ENCODE peak calls at places on chromosomes 2 and 18, in six cellular contexts. One of them, this sample, is unnamed.

GRCh38 chr2:164960159-164960558 is 4.8 kb upstream of the SLC38A11 start:
- DNase-seq in GM12891: no peak
- DNase-seq in HepG2: no peak
- DNase-seq in H1: no peak
- DNase-seq in K562: no peak
- DNase-seq in GM12878: no peak
- DNase-seq in this sample: no peak

GRCh38 chr2:163401481-163401880 is 334.3 kb downstream of the FIGN start:
- DNase-seq in GM12891: no peak
- DNase-seq in HepG2: no peak
- DNase-seq in H1: no peak
- DNase-seq in K562: no peak
- DNase-seq in GM12878: no peak
- DNase-seq in this sample: no peak

GRCh38 chr2:80454628-80455027 is 150.1 kb upstream of the LRRTM1 start:
- DNase-seq in GM12891: no peak
- DNase-seq in HepG2: no peak
- DNase-seq in H1: no peak
- DNase-seq in K562: no peak
- DNase-seq in GM12878: no peak
- DNase-seq in this sample: no peak

GRCh38 chr2:149566652-149567051 is 20.9 kb downstream of the MMADHC start:
- DNase-seq in GM12891: no peak
- DNase-seq in HepG2: no peak
- DNase-seq in H1: no peak
- DNase-seq in K562: no peak
- DNase-seq in GM12878: no peak
- DNase-seq in this sample: no peak

GRCh38 chr2:241217320-241218031 is 29.0 kb downstream of the ANO7 start:
- DNase-seq in GM12891: peak
- DNase-seq in HepG2: peak
- DNase-seq in H1: peak
- DNase-seq in K562: peak
- DNase-seq in GM12878: no peak
- DNase-seq in this sample: peak

GRCh38 chr2:112630268-112630667 is 15.5 kb upstream of the SLC20A1 start:
- DNase-seq in GM12891: no peak
- DNase-seq in HepG2: no peak
- DNase-seq in H1: no peak
- DNase-seq in K562: no peak
- DNase-seq in GM12878: no peak
- DNase-seq in this sample: no peak

GRCh38 chr2:25232248-25232825 is 64.0 kb upstream of the POMC start:
- DNase-seq in GM12891: no peak
- DNase-seq in HepG2: no peak
- DNase-seq in H1: no peak
- DNase-seq in K562: no peak
- DNase-seq in GM12878: no peak
- DNase-seq in this sample: no peak

GRCh38 chr2:20148841-20149702 is 75.9 kb downstream of the SDC1 start:
- DNase-seq in GM12891: no peak
- DNase-seq in HepG2: no peak
- DNase-seq in H1: no peak
- DNase-seq in K562: no peak
- DNase-seq in GM12878: no peak
- DNase-seq in this sample: no peak

GRCh38 chr2:189234991-189235390 is 55.4 kb upstream of the COL5A2 start:
- DNase-seq in GM12891: no peak
- DNase-seq in HepG2: no peak
- DNase-seq in H1: no peak
- DNase-seq in K562: no peak
- DNase-seq in GM12878: no peak
- DNase-seq in this sample: no peak

GRCh38 chr18:9466911-9467310 is 8.4 kb upstream of the RALBP1 start:
- DNase-seq in GM12891: no peak
- DNase-seq in HepG2: no peak
- DNase-seq in H1: no peak
- DNase-seq in K562: no peak
- DNase-seq in GM12878: no peak
- DNase-seq in this sample: no peak

GRCh38 chr2:147025611-147026010 is 819.2 kb upstream of the ACVR2A start:
- DNase-seq in GM12891: no peak
- DNase-seq in HepG2: no peak
- DNase-seq in H1: no peak
- DNase-seq in K562: no peak
- DNase-seq in GM12878: no peak
- DNase-seq in this sample: no peak

GRCh38 chr2:170554278-170554955 is 160.7 kb upstream of the SP5 start:
- DNase-seq in GM12891: no peak
- DNase-seq in HepG2: no peak
- DNase-seq in H1: no peak
- DNase-seq in K562: no peak
- DNase-seq in GM12878: no peak
- DNase-seq in this sample: no peak

GRCh38 chr2:119490106-119490505 is 34.2 kb downstream of the SCTR start:
- DNase-seq in GM12891: no peak
- DNase-seq in HepG2: no peak
- DNase-seq in H1: no peak
- DNase-seq in K562: no peak
- DNase-seq in GM12878: no peak
- DNase-seq in this sample: no peak

GRCh38 chr2:214808481-214808931 is 977 bp downstream of the BARD1 start:
- DNase-seq in GM12891: no peak
- DNase-seq in HepG2: no peak
- DNase-seq in H1: no peak
- DNase-seq in K562: no peak
- DNase-seq in GM12878: no peak
- DNase-seq in this sample: no peak

GRCh38 chr2:214808961-214809750 is at the start of gene BARD1:
- DNase-seq in GM12891: peak
- DNase-seq in HepG2: peak
- DNase-seq in H1: peak
- DNase-seq in K562: peak
- DNase-seq in GM12878: no peak
- DNase-seq in this sample: peak

GRCh38 chr2:214810670-214811069 is 1.2 kb upstream of the BARD1 start:
- DNase-seq in GM12891: no peak
- DNase-seq in HepG2: no peak
- DNase-seq in H1: no peak
- DNase-seq in K562: peak
- DNase-seq in GM12878: no peak
- DNase-seq in this sample: no peak

GRCh38 chr2:214809751-214810564 is 475 bp upstream of the BARD1 start:
- DNase-seq in GM12891: peak
- DNase-seq in HepG2: peak
- DNase-seq in H1: peak
- DNase-seq in K562: peak
- DNase-seq in GM12878: peak
- DNase-seq in this sample: peak
- TF ChIP-seq POLR2A in GM12891: peak
- TF ChIP-seq POLR2A in HepG2: peak
- TF ChIP-seq POLR2A in H1: peak
- TF ChIP-seq POLR2A in K562: peak
- TF ChIP-seq POLR2A in GM12878: peak
- TF ChIP-seq POLR2A in this sample: peak

DNA sequence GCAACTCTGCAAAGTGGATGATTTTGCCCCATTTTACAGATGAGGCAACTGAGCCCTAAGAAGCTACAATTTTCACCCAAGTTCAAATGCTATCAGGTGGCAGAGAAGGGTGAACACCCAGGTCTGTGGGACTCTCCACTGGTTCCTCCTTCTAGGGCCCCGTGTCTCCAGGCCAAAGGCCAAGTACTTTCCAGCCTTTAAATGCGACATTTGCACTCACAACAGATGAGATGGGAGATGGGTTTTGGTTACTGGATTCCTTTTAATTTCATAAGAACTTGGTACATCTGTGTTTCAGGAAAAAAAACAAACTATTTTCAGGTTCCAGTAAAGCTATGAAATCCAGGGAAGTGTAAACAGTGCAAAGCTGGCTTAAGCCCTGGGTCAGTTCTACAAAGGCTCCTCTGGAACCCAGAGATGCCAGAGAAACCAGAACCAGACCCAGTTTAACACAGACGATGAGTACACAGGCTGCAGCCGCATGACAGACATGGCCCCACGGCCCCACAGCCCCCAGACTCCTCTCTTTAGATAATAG is 361.7 kb downstream of the ANAPC1 start:
- DNase-seq in GM12891: no peak
- DNase-seq in HepG2: peak
- DNase-seq in H1: no peak
- DNase-seq in K562: no peak
- DNase-seq in GM12878: no peak
- DNase-seq in this sample: no peak
- TF ChIP-seq TAF1 in GM12891: no peak
- TF ChIP-seq TAF1 in HepG2: no peak
- TF ChIP-seq TAF1 in H1: no peak
- TF ChIP-seq TAF1 in K562: no peak
- TF ChIP-seq TAF1 in GM12878: no peak
- TF ChIP-seq TAF1 in this sample: no peak

GRCh38 chr2:172465417-172466334 is 38.3 kb downstream of the ITGA6 start:
- DNase-seq in GM12891: peak
- DNase-seq in HepG2: peak
- DNase-seq in H1: peak
- DNase-seq in K562: peak
- DNase-seq in GM12878: no peak
- DNase-seq in this sample: no peak
- TF ChIP-seq POLR2AphosphoS5 in GM12891: no peak
- TF ChIP-seq POLR2AphosphoS5 in HepG2: no peak
- TF ChIP-seq POLR2AphosphoS5 in H1: no peak
- TF ChIP-seq POLR2AphosphoS5 in K562: no peak
- TF ChIP-seq POLR2AphosphoS5 in GM12878: no peak
- TF ChIP-seq POLR2AphosphoS5 in this sample: no peak

DNA sequence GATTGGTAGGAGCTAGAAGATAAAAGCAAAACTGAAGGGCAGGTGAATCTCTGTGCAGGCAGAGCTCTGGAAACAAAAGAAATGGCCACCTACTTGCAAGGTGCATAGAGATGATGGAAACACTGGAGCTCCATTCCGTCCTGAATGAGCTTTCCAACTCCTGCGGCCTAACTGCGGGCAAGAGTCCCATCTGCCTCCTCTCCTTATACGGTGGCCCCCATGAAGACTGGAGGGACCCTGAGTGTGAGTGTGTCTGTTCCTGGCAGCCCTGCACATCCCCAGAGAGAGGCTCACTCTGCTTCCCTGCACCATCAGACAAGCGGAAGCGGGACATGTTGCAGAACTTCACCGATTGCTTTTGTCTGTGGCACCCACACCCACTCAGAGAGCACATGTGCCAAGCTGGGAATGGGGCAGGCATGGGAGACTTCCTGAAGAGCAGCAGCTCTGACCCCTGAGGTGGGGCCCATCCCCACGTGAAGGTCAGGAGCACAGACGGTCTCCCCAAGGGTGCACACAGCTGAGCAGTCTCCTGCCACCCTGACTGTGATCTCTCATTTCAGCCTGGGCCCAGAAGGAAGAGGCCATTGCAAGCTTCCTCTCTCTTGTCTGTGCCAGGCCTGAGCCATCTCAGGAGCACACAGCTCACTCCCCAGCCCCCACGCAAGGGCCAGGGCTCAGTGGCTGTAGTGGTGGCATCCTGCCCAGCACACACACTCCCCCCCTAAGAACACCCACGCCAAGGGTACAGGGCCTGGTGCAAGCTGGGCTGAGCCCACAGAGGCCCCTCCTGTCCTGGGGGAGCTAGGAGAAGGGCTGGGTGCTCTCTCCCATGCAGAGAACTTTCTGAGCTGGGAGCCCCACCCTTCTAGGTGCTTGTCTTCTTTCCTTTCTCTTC is 75.3 kb downstream of the STPG4 start:
- DNase-seq in GM12891: no peak
- DNase-seq in HepG2: no peak
- DNase-seq in H1: no peak
- DNase-seq in K562: no peak
- DNase-seq in GM12878: no peak
- DNase-seq in this sample: no peak
- TF ChIP-seq POLR2A in GM12891: no peak
- TF ChIP-seq POLR2A in HepG2: no peak
- TF ChIP-seq POLR2A in H1: no peak
- TF ChIP-seq POLR2A in K562: no peak
- TF ChIP-seq POLR2A in GM12878: no peak
- TF ChIP-seq POLR2A in this sample: no peak

GRCh38 chr18:7132356-7133115 is 14.9 kb upstream of the LAMA1 start:
- DNase-seq in GM12891: no peak
- DNase-seq in HepG2: no peak
- DNase-seq in H1: no peak
- DNase-seq in K562: no peak
- DNase-seq in GM12878: no peak
- DNase-seq in this sample: no peak

DNA sequence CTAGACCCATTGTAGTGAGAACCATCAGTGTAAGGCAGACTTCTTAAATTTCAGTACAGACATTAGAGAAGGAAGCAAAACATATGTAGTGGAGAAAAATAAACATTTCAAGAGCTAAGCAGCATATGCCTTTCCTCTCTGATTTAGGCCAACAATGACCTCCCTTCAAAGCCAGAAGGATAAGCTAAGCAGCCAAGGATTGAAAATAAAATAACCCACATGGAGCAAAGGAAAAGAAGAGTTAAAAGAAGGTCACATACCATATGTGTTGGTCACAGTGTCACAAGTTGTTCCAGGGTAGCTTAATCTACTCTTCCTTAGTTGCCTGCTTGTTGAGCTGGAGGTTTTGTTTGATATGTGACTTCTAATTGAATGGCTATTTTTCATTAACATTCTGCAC is 15.6 kb upstream of the LAMA1 start:
- DNase-seq in GM12891: no peak
- DNase-seq in HepG2: no peak
- DNase-seq in H1: no peak
- DNase-seq in K562: no peak
- DNase-seq in GM12878: no peak
- DNase-seq in this sample: no peak
- TF ChIP-seq TAF1 in GM12891: no peak
- TF ChIP-seq TAF1 in HepG2: no peak
- TF ChIP-seq TAF1 in H1: no peak
- TF ChIP-seq TAF1 in K562: no peak
- TF ChIP-seq TAF1 in GM12878: no peak
- TF ChIP-seq TAF1 in this sample: no peak

GRCh38 chr2:201860541-201861154 is 54.3 kb downstream of the CDK15 start:
- DNase-seq in GM12891: peak
- DNase-seq in HepG2: peak
- DNase-seq in H1: no peak
- DNase-seq in K562: peak
- DNase-seq in GM12878: peak
- DNase-seq in this sample: peak
- TF ChIP-seq POLR2AphosphoS5 in GM12891: no peak
- TF ChIP-seq POLR2AphosphoS5 in HepG2: no peak
- TF ChIP-seq POLR2AphosphoS5 in H1: no peak
- TF ChIP-seq POLR2AphosphoS5 in K562: no peak
- TF ChIP-seq POLR2AphosphoS5 in GM12878: no peak
- TF ChIP-seq POLR2AphosphoS5 in this sample: no peak

DNA sequence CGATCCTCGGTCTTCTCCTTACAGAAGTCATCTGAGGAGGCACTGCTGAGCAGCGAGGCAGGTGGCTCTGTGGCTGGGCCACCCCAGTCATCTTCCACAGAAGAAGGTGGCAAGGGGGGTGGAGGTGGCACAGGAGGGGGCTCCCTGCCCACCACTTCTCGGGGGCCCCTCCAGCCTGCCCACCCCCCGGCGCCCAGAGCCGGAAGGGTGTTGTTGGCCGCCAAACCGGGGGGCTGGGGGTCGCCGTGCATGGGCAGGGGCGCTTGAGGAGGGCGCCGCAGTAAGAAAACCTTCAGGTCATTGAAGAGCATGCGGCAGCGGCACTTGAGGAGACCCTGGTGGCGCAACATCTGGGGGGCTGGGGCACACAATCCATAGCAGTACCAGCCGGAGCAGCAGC is 2.5 kb downstream of the MARCHF4 start:
- DNase-seq in GM12891: no peak
- DNase-seq in HepG2: no peak
- DNase-seq in H1: no peak
- DNase-seq in K562: no peak
- DNase-seq in GM12878: no peak
- DNase-seq in this sample: no peak
- TF ChIP-seq POLR2A in GM12891: no peak
- TF ChIP-seq POLR2A in HepG2: no peak
- TF ChIP-seq POLR2A in H1: no peak
- TF ChIP-seq POLR2A in K562: no peak
- TF ChIP-seq POLR2A in GM12878: no peak
- TF ChIP-seq POLR2A in this sample: no peak

This sample was measured in GM12892.